ENCODE peak calls at places on chromosomes 11 and 22, in seven cellular contexts. V is hepatocyte, X is ovary, Y is thoracic aorta, Z is cardiac muscle cell, M is kidney, D is neural progenitor cell. T is an unnamed sample.

GRCh38 chr11:109808569-109808968 is 284.6 kb upstream of the ZC3H12C start:
- DNase-seq in Y (no peak), D (no peak), X (no peak), Z (no peak), M (no peak), V (no peak), T (peak)

GRCh38 chr11:75554258-75555022 is 7.6 kb upstream of the SERPINH1 start:
- DNase-seq in Y (peak), M (peak), D (peak), V (peak), Z (peak), X (peak), T (no peak)

GRCh38 chr11:12213920-12214319 is 103.5 kb downstream of the MICAL2 start:
- DNase-seq in D (no peak), V (no peak), X (no peak), M (no peak), Z (no peak), Y (no peak), T (no peak)

GRCh38 chr11:102446606-102447005 is 6.0 kb downstream of the TMEM123 start:
- DNase-seq in X (no peak), V (no peak), D (no peak), Y (no peak), M (no peak), Z (no peak), T (no peak)

GRCh38 chr11:19220903-19221682 is 19.3 kb upstream of the CSRP3 start:
- DNase-seq in M (no peak), V (no peak), Y (no peak), Z (no peak), X (no peak), D (no peak), T (no peak)

GRCh38 chr11:41612415-41612814 is 153.0 kb upstream of the LRRC4C start:
- DNase-seq in Z (no peak), V (peak), M (no peak), D (peak), X (no peak), Y (no peak), T (peak)

GRCh38 chr11:24524156-24524555 is 27.3 kb downstream of the LUZP2 start:
- DNase-seq in X (no peak), D (no peak), M (no peak), Y (no peak), V (no peak), Z (no peak), T (no peak)

GRCh38 chr22:43944670-43945430 is 10.4 kb upstream of the SAMM50 start:
- DNase-seq in V (no peak), Y (no peak), X (no peak), M (no peak), Z (no peak), D (no peak), T (peak)

GRCh38 chr22:27775087-27775697 is 26.4 kb downstream of the MN1 start:
- DNase-seq in Z (no peak), Y (no peak), D (no peak), V (no peak), X (no peak), M (no peak), T (no peak)

GRCh38 chr11:130675456-130675855 is 227.0 kb downstream of the ADAMTS15 start:
- DNase-seq in V (peak), Y (peak), D (no peak), M (peak), X (no peak), Z (no peak), T (no peak)

GRCh38 chr11:14345668-14346067 is 13.3 kb downstream of the RRAS2 start:
- DNase-seq in X (no peak), Y (no peak), D (no peak), M (no peak), Z (no peak), V (no peak), T (no peak)

GRCh38 chr11:61586792-61587430 is 6.0 kb upstream of the SYT7 start:
- DNase-seq in Y (no peak), M (no peak), V (peak), X (no peak), Z (no peak), D (peak), T (no peak)

GRCh38 chr11:115558635-115559034 is 54.4 kb upstream of the CADM1 start:
- DNase-seq in Y (no peak), Z (no peak), D (no peak), X (no peak), V (no peak), M (no peak), T (no peak)

GRCh38 chr11:82406611-82407010 is 327.1 kb downstream of the FAM181B start:
- DNase-seq in D (no peak), Y (no peak), V (no peak), X (no peak), M (no peak), Z (no peak), T (no peak)

DNA sequence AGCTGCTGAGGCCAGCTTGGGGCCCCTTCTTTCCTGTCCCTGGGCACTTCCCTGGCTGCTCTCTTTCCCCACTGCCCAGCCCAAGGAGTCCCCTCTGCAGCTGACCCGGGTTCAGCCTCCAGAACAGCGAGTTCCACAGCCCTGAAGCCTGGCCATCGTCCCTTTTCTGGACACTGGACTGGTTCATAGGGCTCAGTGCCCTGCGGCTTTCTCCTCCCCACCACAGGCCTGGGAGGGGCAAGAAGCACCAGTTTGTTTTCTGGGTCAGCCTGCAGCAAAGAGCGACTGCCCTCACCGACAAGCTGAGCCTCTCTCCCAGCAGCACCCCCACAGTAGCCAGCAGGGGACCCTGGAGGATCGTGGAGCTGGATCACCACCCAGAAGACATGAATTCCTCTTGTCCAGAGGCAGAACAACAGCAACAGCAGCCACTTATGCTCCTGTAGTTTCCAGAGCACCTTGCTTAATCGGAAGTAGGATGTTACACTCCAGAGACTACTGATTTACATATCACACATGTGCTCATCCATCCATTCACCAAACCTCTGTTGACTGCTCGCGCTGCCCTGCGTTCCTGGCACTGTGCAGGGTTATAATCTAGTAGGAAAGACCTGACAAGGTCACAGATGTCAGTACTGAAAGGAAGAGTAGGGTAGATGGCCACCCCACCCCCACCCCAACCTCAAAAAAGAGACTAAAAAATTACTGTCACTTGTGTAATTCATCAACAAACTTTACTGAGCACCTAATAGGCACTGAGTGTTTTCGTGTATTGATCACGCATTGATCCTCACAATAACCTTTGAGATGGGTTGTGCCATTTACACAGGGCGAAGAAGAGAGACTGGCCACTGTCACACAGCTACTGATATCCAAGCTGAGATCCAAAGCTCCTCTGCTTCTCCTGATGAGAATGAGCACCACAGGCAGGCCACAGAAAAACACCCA is 13.0 kb upstream of the CXCR5 start:
- DNase-seq in M (peak), D (peak), X (peak), Z (peak), V (no peak), Y (no peak), T (no peak)
- TF ChIP-seq CTCF in M (peak), D (no peak), X (no peak), Z (peak), V (peak), Y (peak), T (no peak)

GRCh38 chr22:35303029-35303624 is 3.4 kb downstream of the TOM1 start:
- DNase-seq in Y (no peak), D (no peak), Z (no peak), M (no peak), V (no peak), X (no peak), T (no peak)
- H3K27ac ChIP-seq in Y (no peak), D (no peak), Z (no peak), M (no peak), V (peak), X (no peak), T (no peak)

DNA sequence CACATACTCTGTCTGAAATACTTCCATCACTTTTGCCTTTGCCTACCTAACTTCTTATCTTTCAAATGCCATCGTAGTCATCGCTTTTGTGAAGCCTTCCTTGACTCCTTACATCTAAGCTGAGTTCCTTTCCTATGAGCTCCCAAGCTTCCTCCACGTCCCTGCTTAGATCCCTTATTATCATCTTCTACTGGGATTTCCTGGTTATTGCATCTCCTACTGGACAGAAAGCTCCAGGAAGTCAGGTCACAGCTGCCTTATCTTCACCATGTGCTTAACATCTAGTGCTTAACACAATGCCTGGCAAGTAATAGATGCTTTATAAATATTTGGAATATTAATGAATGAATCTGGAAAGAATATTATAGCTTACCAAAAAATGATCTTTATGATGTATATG is 5.9 kb downstream of the YPEL4 start:
- DNase-seq in X (no peak), Y (no peak), Z (no peak), V (no peak), D (no peak), M (no peak), T (no peak)
- TF ChIP-seq CTCF in X (no peak), Y (no peak), Z (peak), V (no peak), D (no peak), M (no peak), T (no peak)

GRCh38 chr22:20211409-20211996 is 56.6 kb downstream of the RTN4R start:
- DNase-seq in D (no peak), Z (no peak), M (no peak), X (no peak), V (no peak), Y (no peak), T (no peak)
- H3K27ac ChIP-seq in D (no peak), Z (no peak), M (no peak), X (no peak), V (no peak), Y (no peak), T (no peak)

GRCh38 chr22:22460060-22460459 is 48.5 kb downstream of the ZNF280B start:
- DNase-seq in D (no peak), X (no peak), Z (no peak), V (no peak), Y (no peak), M (no peak), T (no peak)

GRCh38 chr22:22461111-22461510 is 47.4 kb downstream of the ZNF280B start:
- DNase-seq in V (no peak), D (no peak), X (no peak), Y (no peak), M (no peak), Z (no peak), T (no peak)

GRCh38 chr22:22458896-22459588 is 49.5 kb downstream of the ZNF280B start:
- DNase-seq in Z (no peak), Y (no peak), V (no peak), M (no peak), D (no peak), X (no peak), T (no peak)

GRCh38 chr22:22460635-22461034 is 47.9 kb downstream of the ZNF280B start:
- DNase-seq in Z (no peak), V (peak), M (no peak), X (no peak), Y (no peak), D (peak), T (no peak)

GRCh38 chr22:22458387-22458786 is 50.2 kb downstream of the ZNF280B start:
- DNase-seq in V (no peak), M (no peak), D (no peak), Z (no peak), Y (no peak), X (no peak), T (no peak)
- TF ChIP-seq CTCF in V (no peak), M (no peak), D (no peak), Z (no peak), Y (no peak), X (no peak), T (no peak)

T was measured in mammary epithelial cell.